ENCODE peak calls at places on chromosomes 13 and 19, in eight cellular contexts. F is endodermal cell, Z is coronary artery, A is SJSA1, Q is thyroid gland, W is iPS DF 19.7, P is fibroblast of mammary gland, B is pons. U is an unnamed sample.

GRCh38 chr13:110409581-110409992 is 102.5 kb downstream of the COL4A2 start:
- DNase-seq in F (no peak), Z (peak), A (peak), Q (no peak), W (no peak), P (peak), B (no peak), U (peak)

GRCh38 chr19:17405250-17406038 is at the start of gene BST2:
- DNase-seq in F (peak), Z (no peak), A (no peak), Q (peak), W (no peak), P (no peak), B (peak), U (no peak)

GRCh38 chr13:40146586-40147240 is 491.3 kb downstream of the COG6 start:
- DNase-seq in F (no peak), Z (no peak), A (no peak), Q (no peak), W (no peak), P (no peak), B (no peak), U (no peak)

GRCh38 chr19:49472936-49473335 is 1.1 kb upstream of the FLT3LG start:
- DNase-seq in F (no peak), Z (no peak), A (no peak), Q (no peak), W (no peak), P (no peak), B (no peak), U (no peak)

GRCh38 chr13:76164290-76164689 is 528.2 kb downstream of the LMO7 start:
- DNase-seq in F (no peak), Z (no peak), A (no peak), Q (no peak), W (no peak), P (peak), B (no peak), U (no peak)

GRCh38 chr13:29457299-29457698 is 138.2 kb downstream of the SLC7A1 start:
- DNase-seq in F (no peak), Z (no peak), A (peak), Q (no peak), W (no peak), P (peak), B (no peak), U (no peak)

GRCh38 chr19:38095411-38096308 is 128.4 kb downstream of the DPF1 start:
- DNase-seq in F (peak), Z (no peak), A (peak), Q (peak), W (peak), P (peak), B (peak), U (no peak)

GRCh38 chr13:94494021-94494420 is 14.5 kb upstream of the DCT start:
- DNase-seq in F (no peak), Z (no peak), A (no peak), Q (no peak), W (no peak), P (no peak), B (no peak), U (no peak)

GRCh38 chr19:10416380-10417257 is 3.7 kb upstream of the PDE4A start:
- DNase-seq in F (peak), Z (no peak), A (peak), Q (peak), W (no peak), P (peak), B (peak), U (peak)

GRCh38 chr13:38415233-38415632 is 65.6 kb downstream of the UFM1 start:
- DNase-seq in F (no peak), Z (no peak), A (no peak), Q (no peak), W (no peak), P (no peak), B (no peak), U (no peak)

GRCh38 chr19:49216076-49216475 is 58.5 kb downstream of the TRPM4 start:
- DNase-seq in F (no peak), Z (no peak), A (peak), Q (no peak), W (no peak), P (peak), B (no peak), U (peak)

GRCh38 chr19:13765395-13766094 is 1.2 kb downstream of the MRI1 start:
- DNase-seq in F (peak), Z (no peak), A (no peak), Q (no peak), W (no peak), P (no peak), B (no peak), U (no peak)

GRCh38 chr19:44282846-44283245 is 22.0 kb downstream of the ZNF235 start:
- DNase-seq in F (no peak), Z (no peak), A (no peak), Q (no peak), W (no peak), P (peak), B (no peak), U (no peak)

GRCh38 chr19:33734913-33735312 is 61.8 kb upstream of the KCTD15 start:
- DNase-seq in F (no peak), Z (no peak), A (no peak), Q (no peak), W (no peak), P (no peak), B (peak), U (no peak)

GRCh38 chr19:3827306-3827705 is 41.1 kb upstream of the MATK start:
- DNase-seq in F (no peak), Z (no peak), A (no peak), Q (no peak), W (no peak), P (no peak), B (no peak), U (no peak)

GRCh38 chr13:107034236-107034635 is 466.3 kb upstream of the ARGLU1 start:
- DNase-seq in F (no peak), Z (no peak), A (no peak), Q (no peak), W (no peak), P (no peak), B (no peak), U (no peak)

GRCh38 chr19:16032509-16033135 is 43.7 kb upstream of the TPM4 start:
- DNase-seq in F (peak), Z (no peak), A (no peak), Q (no peak), W (no peak), P (no peak), B (no peak), U (no peak)

GRCh38 chr13:98459721-98460370 is 117.1 kb downstream of the STK24 start:
- DNase-seq in F (no peak), Z (no peak), A (no peak), Q (no peak), W (no peak), P (no peak), B (no peak), U (no peak)

GRCh38 chr19:34838753-34839431 is 65.9 kb upstream of the ZNF599 start:
- DNase-seq in F (peak), Z (no peak), A (no peak), Q (no peak), W (no peak), P (no peak), B (no peak), U (no peak)

GRCh38 chr19:3618144-3618810 is 8.3 kb downstream of the CACTIN start:
- DNase-seq in F (peak), Z (no peak), A (peak), Q (peak), W (no peak), P (peak), B (peak), U (peak)

GRCh38 chr19:40802300-40803169 is 3.5 kb downstream of the EGLN2 start:
- DNase-seq in F (no peak), Z (no peak), A (no peak), Q (no peak), W (no peak), P (no peak), B (no peak), U (no peak)

GRCh38 chr13:51349016-51349415 is 9.5 kb downstream of the SERPINE3 start:
- DNase-seq in F (no peak), Z (no peak), A (no peak), Q (no peak), W (no peak), P (no peak), B (no peak), U (no peak)

GRCh38 chr13:53151692-53152421 is 123.2 kb downstream of the OLFM4 start:
- DNase-seq in F (peak), Z (no peak), A (peak), Q (peak), W (peak), P (peak), B (peak), U (peak)

GRCh38 chr19:30666301-30666803 is 294.2 kb downstream of the ZNF536 start:
- DNase-seq in F (peak), Z (peak), A (peak), Q (peak), W (no peak), P (peak), B (peak), U (peak)

GRCh38 chr13:74132152-74132767 is 1.9 kb downstream of the KLF12 start:
- DNase-seq in F (no peak), Z (no peak), A (peak), Q (peak), W (no peak), P (no peak), B (peak), U (no peak)

GRCh38 chr19:56966225-56966696 is 125.7 kb upstream of the PEG3 start:
- DNase-seq in F (no peak), Z (no peak), A (no peak), Q (no peak), W (no peak), P (no peak), B (no peak), U (no peak)

GRCh38 chr19:35671818-35672217 is 5.5 kb downstream of the UPK1A start:
- DNase-seq in F (no peak), Z (no peak), A (no peak), Q (no peak), W (no peak), P (no peak), B (no peak), U (no peak)

GRCh38 chr19:13079542-13079986 is 23.1 kb downstream of the LYL1 start:
- DNase-seq in F (peak), Z (no peak), A (no peak), Q (peak), W (no peak), P (peak), B (no peak), U (no peak)

GRCh38 chr19:4373601-4374441 is 26.5 kb downstream of the SH3GL1 start:
- DNase-seq in F (no peak), Z (peak), A (no peak), Q (peak), W (no peak), P (peak), B (peak), U (no peak)

GRCh38 chr13:72397265-72397664 is 330.2 kb downstream of the MZT1 start:
- DNase-seq in F (no peak), Z (no peak), A (no peak), Q (no peak), W (no peak), P (no peak), B (no peak), U (no peak)

GRCh38 chr19:39401549-39402416 is 4.9 kb upstream of the ZFP36 start:
- DNase-seq in F (peak), Z (peak), A (no peak), Q (peak), W (no peak), P (peak), B (peak), U (peak)

GRCh38 chr13:114082849-114083645 is 49.4 kb downstream of the RASA3 start:
- DNase-seq in F (peak), Z (no peak), A (no peak), Q (no peak), W (no peak), P (peak), B (no peak), U (no peak)

GRCh38 chr13:28805193-28805819 is 14.8 kb upstream of the MTUS2 start:
- DNase-seq in F (peak), Z (no peak), A (no peak), Q (peak), W (no peak), P (peak), B (no peak), U (no peak)

U was measured in T1000.